ENCODE peak calls at places on chromosomes 5 and 9, in six cellular contexts. One of them, this sample, is unnamed.

GRCh38 chr5:140840978-140841962 is at the start of gene PCDHA8:
- DNase-seq in mucosa of gallbladder: no peak
- DNase-seq in ELF-1: peak; percentile 57
- DNase-seq in lung: no peak
- DNase-seq in HAP-1: no peak
- DNase-seq in kidney tubule cell: peak; percentile 17
- DNase-seq in this sample: no peak

GRCh38 chr9:34428325-34428958 is 29.9 kb downstream of the FAM219A start:
- DNase-seq in mucosa of gallbladder: no peak
- DNase-seq in ELF-1: no peak
- DNase-seq in lung: no peak
- DNase-seq in HAP-1: no peak
- DNase-seq in kidney tubule cell: no peak
- DNase-seq in this sample: no peak

GRCh38 chr9:131817627-131818026 is 77.8 kb upstream of the RAPGEF1 start:
- DNase-seq in mucosa of gallbladder: no peak
- DNase-seq in ELF-1: no peak
- DNase-seq in lung: no peak
- DNase-seq in HAP-1: peak; percentile 49
- DNase-seq in kidney tubule cell: no peak
- DNase-seq in this sample: no peak

GRCh38 chr5:69049151-69049550 is 44.7 kb upstream of the SLC30A5 start:
- DNase-seq in mucosa of gallbladder: no peak
- DNase-seq in ELF-1: no peak
- DNase-seq in lung: no peak
- DNase-seq in HAP-1: no peak
- DNase-seq in kidney tubule cell: peak; percentile 14
- DNase-seq in this sample: no peak

GRCh38 chr5:145948047-145948446 is 11.7 kb downstream of the SH3RF2 start:
- DNase-seq in mucosa of gallbladder: no peak
- DNase-seq in ELF-1: no peak
- DNase-seq in lung: no peak
- DNase-seq in HAP-1: no peak
- DNase-seq in kidney tubule cell: no peak
- DNase-seq in this sample: no peak

GRCh38 chr9:84711936-84712335 is 42.4 kb downstream of the NTRK2 start:
- DNase-seq in mucosa of gallbladder: no peak
- DNase-seq in ELF-1: no peak
- DNase-seq in lung: no peak
- DNase-seq in HAP-1: no peak
- DNase-seq in kidney tubule cell: peak; percentile 89
- DNase-seq in this sample: peak; percentile 92

GRCh38 chr5:171314728-171315385 is 5.8 kb downstream of the TLX3 start:
- DNase-seq in mucosa of gallbladder: no peak
- DNase-seq in ELF-1: peak; percentile 72
- DNase-seq in lung: no peak
- DNase-seq in HAP-1: no peak
- DNase-seq in kidney tubule cell: no peak
- DNase-seq in this sample: no peak

GRCh38 chr9:3936520-3937235 is 363.2 kb downstream of the GLIS3 start:
- DNase-seq in mucosa of gallbladder: peak; percentile 36
- DNase-seq in ELF-1: no peak
- DNase-seq in lung: peak; percentile 82
- DNase-seq in HAP-1: no peak
- DNase-seq in kidney tubule cell: no peak
- DNase-seq in this sample: no peak

GRCh38 chr5:126098330-126099017 is 324.7 kb upstream of the GRAMD2B start:
- DNase-seq in mucosa of gallbladder: no peak
- DNase-seq in ELF-1: no peak
- DNase-seq in lung: no peak
- DNase-seq in HAP-1: no peak
- DNase-seq in kidney tubule cell: peak; percentile 17
- DNase-seq in this sample: no peak

This sample was measured in renal cortical epithelial cell.